ENCODE peak calls at places on chromosomes 1 and 21, in ten cellular contexts. N, B, M, E, X, K, G, V, W and F are unnamed samples.

GRCh38 chr1:34019741-34020552 is 145.1 kb downstream of the CSMD2 start:
- DNase-seq in K (no peak), M (no peak), V (no peak), W (no peak), X (no peak), B (no peak), E (peak), N (no peak), G (no peak), F (no peak)

GRCh38 chr1:33846861-33847260 is 17.0 kb upstream of the HMGB4 start:
- DNase-seq in N (no peak), V (no peak), X (no peak), G (no peak), E (no peak), K (no peak), B (no peak), M (peak), W (no peak), F (no peak)

GRCh38 chr1:228368801-228369607 is 37.6 kb downstream of the TRIM11 start:
- DNase-seq in K (no peak), G (no peak), W (peak), E (no peak), B (no peak), M (peak), X (no peak), N (peak), V (no peak), F (no peak)

GRCh38 chr1:29201595-29202051 is 19.9 kb upstream of the SRSF4 start:
- DNase-seq in N (no peak), K (no peak), M (no peak), W (no peak), X (no peak), E (no peak), V (no peak), G (no peak), B (no peak), F (no peak)

GRCh38 chr1:103109291-103109920 is 1.1 kb upstream of the COL11A1 start:
- DNase-seq in K (no peak), B (no peak), G (no peak), V (peak), E (no peak), X (no peak), N (no peak), M (no peak), W (no peak), F (no peak)

GRCh38 chr1:96698332-96698983 is 23.1 kb upstream of the PTBP2 start:
- DNase-seq in G (no peak), M (no peak), K (no peak), W (no peak), V (peak), B (no peak), N (no peak), E (no peak), X (no peak), F (peak)

GRCh38 chr1:37158113-37158749 is 123.9 kb upstream of the GRIK3 start:
- DNase-seq in B (peak), E (no peak), K (no peak), W (no peak), G (no peak), N (no peak), V (no peak), X (no peak), M (no peak), F (no peak)

GRCh38 chr1:6062670-6063069 is 17.0 kb downstream of the KCNAB2 start:
- DNase-seq in K (no peak), W (no peak), M (no peak), X (no peak), B (no peak), V (no peak), E (no peak), N (no peak), G (no peak), F (no peak)

GRCh38 chr1:204384636-204385354 is 25.1 kb upstream of the PLEKHA6 start:
- DNase-seq in B (no peak), V (peak), E (no peak), G (no peak), W (no peak), X (peak), M (no peak), K (peak), N (peak), F (no peak)

GRCh38 chr1:235090406-235091069 is 38.1 kb downstream of the TOMM20 start:
- DNase-seq in K (no peak), E (no peak), X (peak), V (peak), M (no peak), G (no peak), N (no peak), B (no peak), W (no peak), F (no peak)
- TF ChIP-seq CTCF in K (no peak), E (no peak), X (no peak), V (no peak), M (no peak), G (no peak), N (no peak), B (no peak), W (no peak), F (no peak)

GRCh38 chr1:156474966-156475365 is 25.6 kb downstream of the MEF2D start:
- DNase-seq in M (no peak), E (no peak), B (no peak), W (no peak), K (no peak), G (no peak), V (no peak), N (no peak), X (no peak), F (no peak)
- H3K4me3 ChIP-seq in M (no peak), E (no peak), B (no peak), W (no peak), K (no peak), G (no peak), V (no peak), N (no peak), X (no peak), F (no peak)

GRCh38 chr21:45347048-45347711 is 57.8 kb upstream of the COL18A1 start:
- DNase-seq in G (no peak), V (no peak), E (no peak), B (no peak), X (no peak), M (peak), K (no peak), W (no peak), N (no peak), F (no peak)
- TF ChIP-seq CTCF in G (no peak), V (no peak), E (no peak), B (no peak), X (no peak), M (no peak), K (no peak), W (no peak), N (no peak), F (no peak)

DNA sequence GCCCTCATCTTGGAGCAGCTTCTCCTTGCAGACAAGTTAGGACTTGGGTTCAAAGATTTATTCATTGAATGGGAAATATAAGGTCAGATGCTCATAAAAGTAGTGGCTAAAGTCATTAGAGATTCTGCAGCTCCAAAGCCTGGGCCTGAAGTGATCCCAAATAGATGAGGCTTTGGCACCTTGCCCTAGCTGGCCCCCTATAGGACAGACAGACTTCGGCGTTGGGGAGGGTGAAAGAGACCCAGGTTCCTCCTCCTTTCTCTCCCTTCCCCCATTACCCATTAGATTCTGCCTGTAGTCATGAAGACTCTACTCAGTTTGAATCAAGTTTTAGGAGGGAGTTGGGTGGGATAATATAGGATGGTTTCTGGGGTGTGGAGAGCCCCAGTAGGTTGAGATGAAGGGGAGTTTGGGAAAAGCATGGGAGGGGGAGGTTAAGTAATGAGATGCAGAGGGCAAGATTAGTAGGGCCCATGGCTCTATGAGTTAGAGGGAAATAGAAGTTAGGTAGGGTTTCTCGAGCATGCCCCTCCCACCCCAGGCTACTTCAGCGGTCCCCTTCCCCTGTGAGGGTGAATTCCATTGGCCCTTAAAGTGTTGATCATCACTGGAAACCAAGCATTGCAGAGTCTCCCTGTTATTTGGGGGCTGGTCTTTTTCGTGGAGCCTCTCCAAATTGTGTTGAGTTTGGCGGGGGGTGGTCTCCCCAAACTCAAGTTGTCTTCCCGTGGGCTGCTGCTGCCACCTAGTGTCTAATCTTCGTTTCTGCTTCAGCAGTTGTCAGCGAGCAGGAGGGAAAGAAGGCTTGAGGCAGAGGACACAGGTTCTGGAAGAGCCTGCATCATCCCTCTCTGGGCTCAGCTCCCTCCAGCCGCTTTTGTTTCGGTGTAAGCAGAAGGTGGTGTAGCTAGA is 2.1 kb upstream of the AHDC1 start:
- DNase-seq in E (peak), B (no peak), M (no peak), K (peak), V (peak), X (peak), G (no peak), N (no peak), W (peak), F (peak)
- H3K4me3 ChIP-seq in E (no peak), B (no peak), M (no peak), K (no peak), V (no peak), X (no peak), G (no peak), N (no peak), W (no peak), F (no peak)

GRCh38 chr1:25523512-25523911 is 19.9 kb upstream of the LDLRAP1 start:
- DNase-seq in V (peak), N (no peak), M (no peak), B (no peak), E (no peak), X (no peak), G (no peak), W (peak), K (no peak), F (peak)
- TF ChIP-seq CTCF in V (no peak), N (no peak), M (no peak), B (no peak), E (no peak), X (no peak), G (no peak), W (peak), K (peak), F (peak)

GRCh38 chr1:155091071-155092051 is 12.7 kb downstream of the EFNA3 start:
- DNase-seq in G (no peak), K (peak), E (peak), M (no peak), V (peak), X (peak), W (peak), B (peak), N (peak), F (peak)
- H3K4me3 ChIP-seq in G (no peak), K (no peak), E (no peak), M (no peak), V (no peak), X (no peak), W (no peak), B (no peak), N (no peak), F (no peak)

GRCh38 chr1:114651893-114652292 is 18.0 kb downstream of the DENND2C start:
- DNase-seq in E (no peak), M (no peak), N (no peak), B (no peak), V (no peak), W (no peak), X (no peak), K (no peak), G (no peak), F (no peak)

GRCh38 chr1:114648503-114648902 is 21.3 kb downstream of the DENND2C start:
- DNase-seq in W (peak), B (no peak), N (no peak), G (no peak), E (no peak), M (no peak), V (no peak), X (no peak), K (no peak), F (no peak)
- TF ChIP-seq CTCF in W (peak), B (no peak), N (no peak), G (no peak), E (no peak), M (no peak), V (no peak), X (no peak), K (no peak), F (no peak)

DNA sequence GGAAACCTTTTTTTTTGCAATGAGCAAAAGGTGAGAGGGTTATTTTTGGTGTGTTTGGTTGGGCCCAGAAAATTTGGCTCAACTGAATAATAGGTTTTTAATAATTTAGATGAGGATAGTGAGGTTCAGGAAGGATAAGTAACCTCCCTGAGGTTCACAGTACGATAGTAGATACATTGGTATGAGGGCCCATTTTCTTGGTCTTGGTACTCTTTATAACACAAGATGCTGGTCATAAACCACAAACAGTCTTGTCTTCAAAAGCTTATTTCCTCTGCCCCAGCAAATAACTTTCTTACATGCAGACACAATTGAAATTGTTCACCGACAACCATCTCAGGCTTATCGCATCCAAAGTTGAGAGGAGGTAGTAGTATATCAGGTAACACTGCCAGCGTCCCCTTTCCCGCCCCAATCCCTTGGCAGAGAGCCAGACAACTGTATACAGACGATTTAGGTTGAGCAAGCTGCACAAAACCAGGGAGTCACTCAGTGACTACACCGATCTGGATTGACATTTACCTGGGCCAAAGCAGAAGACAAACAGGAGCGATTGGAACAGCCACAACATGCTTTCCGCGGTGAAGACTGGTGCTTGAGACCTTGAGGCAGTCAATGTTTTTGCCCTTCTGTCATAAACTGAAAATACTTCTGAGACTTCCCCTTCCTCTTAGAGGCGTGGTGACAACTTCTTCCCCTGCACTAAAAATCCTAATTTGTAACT is at the start of gene SLAMF6:
- DNase-seq in K (no peak), N (no peak), M (no peak), B (no peak), E (no peak), X (no peak), W (no peak), G (no peak), V (no peak), F (no peak)
- H3K4me3 ChIP-seq in K (no peak), N (no peak), M (no peak), B (no peak), E (no peak), X (no peak), W (no peak), G (peak), V (no peak), F (no peak)